ENCODE peak calls at places on chromosomes 1 and 21, in ten cellular contexts. A, P, Q, S, U, C, T, Z, Y and M are unnamed samples.

GRCh38 chr1:7218210-7218832 is 433.1 kb downstream of the CAMTA1 start:
- DNase-seq in A (peak; percentile 31), P (peak; percentile 42), Q (peak; percentile 54), S (no peak), U (peak; percentile 67), C (peak; percentile 35), T (no peak), Z (no peak), Y (peak; percentile 64), M (peak; percentile 68)

GRCh38 chr1:9630331-9631081 is 21.0 kb upstream of the PIK3CD start:
- DNase-seq in A (no peak), P (no peak), Q (no peak), S (no peak), U (no peak), C (no peak), T (no peak), Z (no peak), Y (no peak), M (no peak)

GRCh38 chr1:89939059-89939570 is 55.8 kb upstream of the ZNF326 start:
- DNase-seq in A (no peak), P (no peak), Q (no peak), S (peak; percentile 51), U (no peak), C (peak; percentile 95), T (no peak), Z (no peak), Y (no peak), M (peak; percentile 98)

GRCh38 chr1:189524501-189524900 is 953.2 kb downstream of the BRINP3 start:
- DNase-seq in A (no peak), P (no peak), Q (no peak), S (no peak), U (no peak), C (no peak), T (no peak), Z (no peak), Y (no peak), M (no peak)

GRCh38 chr1:232627645-232628334 is 2.1 kb downstream of the SIPA1L2 start:
- DNase-seq in A (peak; percentile 66), P (peak; percentile 74), Q (peak; percentile 40), S (no peak), U (peak; percentile 47), C (peak; percentile 66), T (no peak), Z (no peak), Y (peak; percentile 61), M (peak; percentile 64)

GRCh38 chr1:162497723-162498441 is at the start of gene UHMK1:
- DNase-seq in A (peak; percentile 91), P (peak; percentile 95), Q (peak; percentile 94), S (peak; percentile 65), U (peak; percentile 98), C (peak; percentile 95), T (peak; percentile 88), Z (peak; percentile 96), Y (peak; percentile 96), M (peak; percentile 90)

GRCh38 chr1:15703562-15703961 is 19.4 kb downstream of the PLEKHM2 start:
- DNase-seq in A (peak; percentile 75), P (no peak), Q (peak; percentile 87), S (peak; percentile 19), U (peak; percentile 71), C (peak; percentile 72), T (peak; percentile 98), Z (peak; percentile 94), Y (peak; percentile 94), M (peak; percentile 65)

GRCh38 chr1:9181990-9182783 is 52.4 kb upstream of the H6PD start:
- DNase-seq in A (no peak), P (no peak), Q (peak; percentile 42), S (no peak), U (no peak), C (no peak), T (no peak), Z (peak; percentile 77), Y (peak; percentile 79), M (no peak)

GRCh38 chr1:210384625-210385024 is 55.9 kb downstream of the HHAT start:
- DNase-seq in A (no peak), P (no peak), Q (peak; percentile 77), S (no peak), U (no peak), C (no peak), T (peak; percentile 55), Z (no peak), Y (no peak), M (no peak)

GRCh38 chr1:113904292-113904673 is 316 bp downstream of the AP4B1 start:
- DNase-seq in A (no peak), P (peak; percentile 79), Q (no peak), S (no peak), U (no peak), C (no peak), T (no peak), Z (no peak), Y (no peak), M (no peak)

GRCh38 chr1:111448482-111448917 is 556 bp downstream of the WDR77 start:
- DNase-seq in A (peak; percentile 19), P (peak; percentile 41), Q (no peak), S (no peak), U (peak; percentile 18), C (peak; percentile 14), T (no peak), Z (no peak), Y (peak; percentile 45), M (no peak)

GRCh38 chr1:7186382-7187120 is 401.3 kb downstream of the CAMTA1 start:
- DNase-seq in A (no peak), P (no peak), Q (no peak), S (no peak), U (no peak), C (no peak), T (no peak), Z (no peak), Y (no peak), M (no peak)

GRCh38 chr1:201268604-201269151 is 14.6 kb upstream of the PKP1 start:
- DNase-seq in A (peak; percentile 89), P (no peak), Q (peak; percentile 74), S (no peak), U (peak; percentile 74), C (no peak), T (peak; percentile 53), Z (peak; percentile 69), Y (peak; percentile 52), M (no peak)

GRCh38 chr1:3521426-3521825 is 67.0 kb downstream of the ARHGEF16 start:
- DNase-seq in A (no peak), P (no peak), Q (no peak), S (no peak), U (no peak), C (no peak), T (no peak), Z (no peak), Y (no peak), M (no peak)

GRCh38 chr1:23624440-23624839 is 65.1 kb upstream of the ID3 start:
- DNase-seq in A (no peak), P (no peak), Q (no peak), S (no peak), U (no peak), C (no peak), T (no peak), Z (no peak), Y (no peak), M (no peak)

GRCh38 chr1:107934573-107934972 is 30.4 kb downstream of the VAV3 start:
- DNase-seq in A (no peak), P (no peak), Q (no peak), S (no peak), U (no peak), C (no peak), T (no peak), Z (no peak), Y (no peak), M (no peak)

GRCh38 chr1:220451541-220451940 is 76.4 kb upstream of the MARK1 start:
- DNase-seq in A (no peak), P (no peak), Q (no peak), S (no peak), U (no peak), C (no peak), T (no peak), Z (no peak), Y (no peak), M (peak; percentile 63)

GRCh38 chr1:38029725-38030511 is 16.7 kb downstream of the POU3F1 start:
- DNase-seq in A (peak; percentile 84), P (no peak), Q (peak; percentile 77), S (no peak), U (peak; percentile 85), C (peak; percentile 43), T (peak; percentile 54), Z (no peak), Y (peak; percentile 81), M (peak; percentile 73)

GRCh38 chr21:41447356-41447755 is 21.3 kb downstream of the MX1 start:
- DNase-seq in A (no peak), P (no peak), Q (no peak), S (no peak), U (no peak), C (no peak), T (no peak), Z (no peak), Y (no peak), M (no peak)

GRCh38 chr1:4700801-4701200 is 46.4 kb downstream of the AJAP1 start:
- DNase-seq in A (no peak), P (no peak), Q (no peak), S (peak; percentile 37), U (no peak), C (peak; percentile 82), T (no peak), Z (no peak), Y (peak; percentile 15), M (no peak)